ENCODE peak calls at places on chromosomes 4 and X, in seven cellular contexts. H is sigmoid colon, R is endothelial cell of umbilical vein, T is upper lobe of left lung, J is GM12891, E is suprapubic skin, F is stomach. Q is an unnamed sample.

GRCh38 chr4:88963817-88964216 is 93.2 kb downstream of the FAM13A start:
- DNase-seq in J (no peak), R (peak), E (no peak), F (no peak), T (no peak), H (no peak), Q (no peak)

GRCh38 chr4:181845617-181846016 is 397.6 kb upstream of the TENM3 start:
- DNase-seq in F (no peak), E (no peak), R (no peak), T (no peak), J (no peak), H (no peak), Q (no peak)

GRCh38 chrX:12981880-12982279 is 7.0 kb downstream of the TMSB4X start:
- DNase-seq in E (no peak), H (no peak), T (no peak), R (no peak), J (no peak), F (no peak), Q (no peak)

GRCh38 chrX:56995271-56995994 is at the start of gene SPIN3:
- DNase-seq in E (peak), H (peak), J (peak), R (peak), T (peak), F (peak), Q (peak)

GRCh38 chrX:69163936-69164741 is 1.1 kb downstream of the PJA1 start:
- DNase-seq in H (no peak), R (peak), F (peak), E (no peak), J (peak), T (peak), Q (peak)

GRCh38 chrX:132412208-132412607 is 76.6 kb downstream of the MBNL3 start:
- DNase-seq in T (no peak), H (no peak), R (no peak), E (no peak), J (no peak), F (no peak), Q (no peak)

GRCh38 chrX:98194036-98194435 is 1310.3 kb downstream of the RPA4 start:
- DNase-seq in J (no peak), R (no peak), T (no peak), H (no peak), F (no peak), E (no peak), Q (no peak)

GRCh38 chr4:5972571-5972970 is 45.7 kb downstream of the C4orf50 start:
- DNase-seq in J (no peak), H (peak), E (no peak), R (no peak), F (peak), T (no peak), Q (no peak)

GRCh38 chr4:16783119-16783518 is 115.3 kb downstream of the LDB2 start:
- DNase-seq in H (no peak), T (no peak), R (peak), E (no peak), F (no peak), J (no peak), Q (no peak)

GRCh38 chrX:151743651-151744470 is 9.3 kb downstream of the CNGA2 start:
- DNase-seq in J (no peak), H (peak), E (no peak), R (no peak), T (no peak), F (no peak), Q (no peak)

GRCh38 chrX:1389993-1390285 is 2.0 kb downstream of the SLC25A6 start:
- DNase-seq in J (no peak), F (no peak), T (no peak), H (no peak), E (no peak), R (no peak), Q (no peak)

DNA sequence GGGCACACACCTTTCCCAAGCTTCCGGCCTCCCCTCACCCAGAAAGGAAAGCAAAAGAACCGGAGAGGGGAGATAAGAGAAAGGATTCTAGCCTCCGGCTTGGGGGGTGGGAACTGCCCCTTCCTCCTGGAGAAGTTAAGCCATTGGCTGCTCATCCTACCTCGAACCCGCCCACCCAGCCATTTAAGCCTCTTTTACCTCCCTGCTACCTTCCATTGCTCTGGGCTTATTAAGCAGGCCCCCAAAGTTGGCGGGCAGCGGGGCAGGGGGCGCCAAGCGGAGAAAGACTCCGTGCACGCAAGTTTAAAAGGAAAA is 2.3 kb downstream of the MAML3 start:
- DNase-seq in H (peak), E (peak), F (peak), R (peak), T (no peak), J (peak), Q (peak)
- TF ChIP-seq POLR2AphosphoS5 in H (peak), E (no peak), F (no peak), R (peak), T (peak), J (no peak), Q (no peak)

GRCh38 chr4:102633100-102633499 is 127.7 kb downstream of the MANBA start:
- DNase-seq in J (no peak), R (no peak), F (no peak), E (no peak), H (no peak), T (no peak), Q (no peak)
- TF ChIP-seq POLR2AphosphoS5 in J (no peak), R (no peak), F (no peak), E (no peak), H (no peak), T (no peak), Q (no peak)

GRCh38 chr4:76562851-76563803 is 128.1 kb downstream of the SHROOM3 start:
- DNase-seq in J (no peak), H (no peak), E (no peak), R (no peak), F (no peak), T (no peak), Q (no peak)
- TF ChIP-seq POLR2AphosphoS5 in J (no peak), H (no peak), E (no peak), R (no peak), F (no peak), T (no peak), Q (no peak)

DNA sequence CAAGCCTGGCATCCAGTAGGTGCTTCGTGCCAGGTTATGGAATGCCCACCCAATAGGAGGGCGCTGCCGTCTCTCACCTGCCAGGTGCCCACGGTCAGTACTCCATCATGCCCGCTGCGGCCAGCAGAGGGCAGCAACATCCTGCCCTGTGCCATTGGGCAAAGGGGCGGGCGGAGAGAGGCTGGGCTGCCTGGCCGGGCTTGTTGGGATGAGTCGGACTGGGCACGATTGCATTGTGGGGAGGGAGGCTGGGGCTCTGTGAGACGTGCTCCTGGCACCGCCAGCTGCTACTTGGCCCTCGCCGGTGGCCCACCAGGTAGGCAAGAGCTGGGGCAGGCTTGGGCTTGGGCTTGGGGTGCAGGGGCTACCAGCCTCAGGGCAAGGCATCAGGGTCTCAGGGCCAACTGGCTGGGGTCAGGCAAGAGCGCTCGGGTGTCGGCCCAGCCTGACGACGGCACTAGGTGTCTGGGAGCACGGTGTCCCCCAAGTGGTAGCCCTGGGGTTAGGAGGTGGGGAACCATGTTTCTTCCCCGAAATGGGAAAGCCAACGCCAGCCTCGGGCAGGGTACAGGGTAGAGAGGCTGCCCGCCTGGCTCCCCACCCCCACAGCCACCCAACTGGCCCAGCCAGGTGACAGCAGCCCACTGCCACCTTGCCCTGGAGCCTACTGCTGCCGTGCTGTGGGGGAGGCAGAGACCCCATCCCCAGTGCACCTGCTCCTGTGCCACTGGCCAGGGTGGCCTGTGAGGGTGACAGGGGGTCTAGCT is at the start of gene PLXNB3:
- DNase-seq in R (peak), H (peak), F (peak), T (peak), J (peak), E (peak), Q (peak)
- TF ChIP-seq POLR2AphosphoS5 in R (no peak), H (peak), F (no peak), T (no peak), J (no peak), E (no peak), Q (peak)

GRCh38 chr4:81418572-81418971 is 53.1 kb downstream of the RASGEF1B start:
- DNase-seq in H (no peak), J (no peak), E (no peak), R (no peak), F (no peak), T (no peak), Q (no peak)

GRCh38 chr4:81425087-81425486 is 46.6 kb downstream of the RASGEF1B start:
- DNase-seq in F (no peak), T (no peak), R (no peak), H (no peak), J (no peak), E (no peak), Q (no peak)

GRCh38 chr4:81422591-81422990 is 49.1 kb downstream of the RASGEF1B start:
- DNase-seq in R (no peak), T (no peak), H (no peak), E (no peak), J (no peak), F (no peak), Q (no peak)

GRCh38 chr4:81424336-81424735 is 47.4 kb downstream of the RASGEF1B start:
- DNase-seq in H (no peak), R (no peak), E (no peak), T (no peak), F (no peak), J (no peak), Q (no peak)

GRCh38 chr4:81421346-81422218 is 50.1 kb downstream of the RASGEF1B start:
- DNase-seq in R (no peak), H (no peak), T (no peak), E (no peak), F (peak), J (peak), Q (no peak)
- TF ChIP-seq POLR2AphosphoS5 in R (no peak), H (no peak), T (peak), E (no peak), F (no peak), J (no peak), Q (no peak)

GRCh38 chrX:114924423-114924822 is 93.0 kb downstream of the IL13RA2 start:
- DNase-seq in J (no peak), E (no peak), T (no peak), R (no peak), H (no peak), F (no peak), Q (no peak)

GRCh38 chrX:114930227-114930626 is 87.2 kb downstream of the IL13RA2 start:
- DNase-seq in T (no peak), F (no peak), J (no peak), E (no peak), R (no peak), H (no peak), Q (no peak)

GRCh38 chrX:114924846-114925245 is 92.6 kb downstream of the IL13RA2 start:
- DNase-seq in H (no peak), R (no peak), E (no peak), F (no peak), T (no peak), J (no peak), Q (no peak)
- TF ChIP-seq POLR2AphosphoS5 in H (no peak), R (no peak), E (no peak), F (no peak), T (no peak), J (no peak), Q (no peak)

Q was measured in esophagus muscularis mucosa.